ENCODE peak calls at places on chromosome 3, in seven cellular contexts. M, O, X, K, E, W and S are unnamed samples.

GRCh38 chr3:150611666-150612065 is 8.5 kb downstream of the SELENOT start:
- DNase-seq in X (no peak), E (no peak), K (no peak), W (no peak), M (no peak), O (no peak), S (no peak)

GRCh38 chr3:152737021-152737908 is 97.7 kb upstream of the P2RY1 start:
- DNase-seq in O (no peak), M (peak), K (no peak), W (no peak), E (peak), X (no peak), S (peak)

GRCh38 chr3:125125822-125126245 is 70.0 kb upstream of the HEG1 start:
- DNase-seq in E (no peak), M (peak), W (peak), K (peak), X (no peak), O (no peak), S (no peak)

GRCh38 chr3:120550546-120550945 is 45.6 kb upstream of the NDUFB4 start:
- DNase-seq in M (no peak), X (no peak), O (no peak), K (peak), E (no peak), W (no peak), S (no peak)

GRCh38 chr3:141104151-141104741 is 53.1 kb downstream of the SPSB4 start:
- DNase-seq in K (no peak), X (no peak), E (no peak), W (no peak), O (no peak), M (no peak), S (no peak)

GRCh38 chr3:123286308-123287023 is 84.7 kb downstream of the SEC22A start:
- DNase-seq in X (peak), K (no peak), W (peak), O (no peak), M (peak), E (no peak), S (no peak)

GRCh38 chr3:14634763-14635400 is 16.7 kb upstream of the CCDC174 start:
- DNase-seq in W (no peak), K (no peak), M (peak), E (no peak), O (no peak), X (no peak), S (no peak)

GRCh38 chr3:157219215-157219614 is 59.3 kb upstream of the CCNL1 start:
- DNase-seq in X (no peak), W (no peak), E (no peak), K (no peak), O (no peak), M (no peak), S (no peak)

GRCh38 chr3:33417051-33417673 is 23.0 kb downstream of the UBP1 start:
- DNase-seq in X (no peak), M (peak), W (no peak), K (no peak), O (no peak), E (no peak), S (no peak)

GRCh38 chr3:100044369-100044768 is 69.9 kb downstream of the FILIP1L start:
- DNase-seq in X (no peak), O (no peak), K (no peak), E (no peak), W (peak), M (no peak), S (no peak)

GRCh38 chr3:54366839-54367238 is 244.5 kb downstream of the CACNA2D3 start:
- DNase-seq in E (no peak), M (no peak), O (no peak), K (no peak), W (no peak), X (no peak), S (no peak)

GRCh38 chr3:39541442-39541841 is 74.0 kb downstream of the MOBP start:
- DNase-seq in M (no peak), K (no peak), X (no peak), O (no peak), E (no peak), W (no peak), S (no peak)

GRCh38 chr3:39540162-39540921 is 72.9 kb downstream of the MOBP start:
- DNase-seq in M (peak), W (no peak), X (no peak), E (no peak), K (no peak), O (no peak), S (no peak)

GRCh38 chr3:39542588-39542988 is 75.1 kb downstream of the MOBP start:
- DNase-seq in W (no peak), K (no peak), O (no peak), X (no peak), E (no peak), M (no peak), S (no peak)

GRCh38 chr3:39541917-39542329 is 74.4 kb downstream of the MOBP start:
- DNase-seq in X (no peak), K (no peak), O (no peak), E (no peak), M (peak), W (no peak), S (no peak)
- TF ChIP-seq CTCF in X (peak), K (peak), O (no peak), E (peak), M (peak), W (peak), S (peak)

GRCh38 chr3:195777975-195778374 is 33.8 kb downstream of the MUC4 start:
- DNase-seq in K (no peak), E (no peak), W (no peak), M (no peak), X (no peak), O (no peak), S (no peak)

GRCh38 chr3:195773956-195774537 is 37.7 kb downstream of the MUC4 start:
- DNase-seq in W (no peak), O (no peak), M (no peak), X (no peak), K (no peak), E (no peak), S (no peak)

GRCh38 chr3:195771651-195772300 is 40.0 kb downstream of the MUC4 start:
- DNase-seq in K (no peak), M (no peak), X (no peak), O (no peak), W (no peak), E (no peak), S (no peak)

GRCh38 chr3:195770081-195770840 is 41.5 kb downstream of the MUC4 start:
- DNase-seq in K (no peak), E (peak), M (no peak), W (no peak), X (no peak), O (no peak), S (no peak)

DNA sequence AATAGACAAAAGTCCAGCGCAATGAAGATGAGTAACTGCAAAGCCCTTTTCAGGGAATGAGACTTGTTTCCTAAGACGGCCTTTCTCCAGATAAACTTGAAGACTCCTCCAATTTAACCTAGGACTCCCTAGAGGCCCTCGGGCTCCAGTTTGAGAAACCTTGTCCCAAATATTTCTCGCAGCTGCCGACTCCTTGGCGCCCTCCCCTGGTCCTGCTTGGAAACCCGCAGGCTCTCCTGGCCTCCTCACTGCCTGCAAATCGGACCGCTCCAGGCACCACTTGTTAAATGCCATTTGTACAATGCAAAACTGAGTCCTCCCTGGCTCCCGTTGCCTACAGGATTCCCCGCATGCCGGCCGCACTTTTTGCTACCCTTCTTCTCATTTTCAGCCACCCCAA is 36.8 kb downstream of the MUC4 start:
- DNase-seq in W (no peak), K (no peak), X (peak), O (no peak), E (peak), M (peak), S (no peak)
- TF ChIP-seq CTCF in W (peak), K (peak), X (peak), O (no peak), E (no peak), M (peak), S (peak)

GRCh38 chr3:36840453-36840921 is 76.1 kb upstream of the DCLK3 start:
- DNase-seq in W (no peak), O (no peak), E (no peak), K (no peak), X (no peak), M (no peak), S (no peak)

GRCh38 chr3:36842275-36842674 is 77.9 kb upstream of the DCLK3 start:
- DNase-seq in O (no peak), K (no peak), W (no peak), E (no peak), M (no peak), X (no peak), S (no peak)

GRCh38 chr3:36833160-36833814 is 68.9 kb upstream of the DCLK3 start:
- DNase-seq in E (no peak), K (no peak), O (no peak), X (no peak), M (no peak), W (no peak), S (no peak)

GRCh38 chr3:36832406-36832805 is 68.1 kb upstream of the DCLK3 start:
- DNase-seq in O (no peak), X (no peak), E (no peak), W (no peak), K (no peak), M (no peak), S (no peak)

GRCh38 chr3:36837089-36837488 is 72.7 kb upstream of the DCLK3 start:
- DNase-seq in M (peak), K (no peak), E (no peak), W (no peak), O (no peak), X (no peak), S (no peak)
- TF ChIP-seq CTCF in M (peak), K (no peak), E (no peak), W (no peak), O (no peak), X (no peak), S (peak)

GRCh38 chr3:128482857-128483656 is 9.9 kb downstream of the GATA2 start:
- DNase-seq in W (no peak), K (peak), M (peak), X (no peak), E (peak), O (no peak), S (no peak)
- TF ChIP-seq CTCF in W (no peak), K (no peak), M (no peak), X (no peak), E (no peak), O (no peak), S (peak)

GRCh38 chr3:194608981-194609380 is 24.2 kb downstream of the TMEM44 start:
- DNase-seq in E (no peak), K (no peak), X (no peak), O (no peak), M (no peak), W (no peak), S (no peak)

GRCh38 chr3:194606941-194607340 is 26.3 kb downstream of the TMEM44 start:
- DNase-seq in M (no peak), O (no peak), E (no peak), X (no peak), W (no peak), K (no peak), S (no peak)

GRCh38 chr3:194610690-194611089 is 22.5 kb downstream of the TMEM44 start:
- DNase-seq in E (no peak), M (no peak), W (no peak), X (no peak), K (no peak), O (no peak), S (no peak)

GRCh38 chr3:194606163-194606562 is 27.1 kb downstream of the TMEM44 start:
- DNase-seq in E (no peak), M (no peak), K (no peak), O (no peak), X (no peak), W (no peak), S (no peak)

DNA sequence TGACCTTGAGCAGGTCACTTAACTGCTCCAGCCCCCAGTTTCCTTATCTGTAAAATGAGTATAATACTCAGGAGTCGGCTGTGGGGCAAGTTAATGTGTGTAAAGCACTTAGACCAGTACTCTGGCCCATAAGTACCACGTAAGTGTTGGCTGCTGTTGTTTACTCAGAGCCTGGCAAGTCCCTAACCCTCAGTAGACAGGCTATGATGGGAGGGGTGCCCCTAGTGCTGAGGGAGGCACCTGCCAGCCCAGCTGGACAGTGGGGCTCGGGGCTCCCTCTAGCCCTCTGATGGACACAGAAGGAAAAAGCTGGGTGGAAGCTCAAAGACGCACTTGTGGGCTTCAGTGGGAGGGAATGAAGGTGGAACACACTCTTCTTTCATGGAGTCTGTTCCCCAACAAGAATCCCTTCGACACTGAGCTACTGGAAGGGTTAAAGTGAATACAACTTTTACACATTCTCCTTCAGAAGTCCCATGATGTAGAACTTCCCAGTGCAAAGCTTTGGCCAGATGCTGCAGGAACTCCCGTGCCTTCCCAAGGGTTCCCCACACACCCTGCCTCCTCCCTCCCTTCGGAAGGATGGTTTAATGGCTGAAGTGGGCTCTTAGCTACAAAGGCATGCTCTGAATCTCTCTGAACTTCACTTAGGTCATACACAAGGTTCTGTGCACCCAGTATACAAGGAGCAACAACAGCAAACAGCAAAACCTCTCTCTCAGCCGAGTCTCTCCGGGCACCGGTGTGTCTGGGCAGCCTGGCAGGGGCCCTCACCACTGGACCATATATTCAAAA is 25.4 kb downstream of the TMEM44 start:
- DNase-seq in K (no peak), X (no peak), M (no peak), O (no peak), W (no peak), E (no peak), S (no peak)
- TF ChIP-seq CTCF in K (no peak), X (no peak), M (no peak), O (no peak), W (no peak), E (no peak), S (no peak)

GRCh38 chr3:126893651-126894050 is 89.3 kb upstream of the PLXNA1 start:
- DNase-seq in E (no peak), O (no peak), X (no peak), M (no peak), W (no peak), K (no peak), S (no peak)
- TF ChIP-seq CTCF in E (no peak), O (no peak), X (no peak), M (no peak), W (no peak), K (no peak), S (no peak)

GRCh38 chr3:59812778-59813558 is 763.1 kb upstream of the CFAP20DC start:
- DNase-seq in O (no peak), W (no peak), M (no peak), K (no peak), X (no peak), E (no peak), S (no peak)
- TF ChIP-seq CTCF in O (no peak), W (no peak), M (no peak), K (no peak), X (no peak), E (no peak), S (no peak)